ENCODE peak calls at places on chromosomes 1 and 21, in seven cellular contexts. J, Z, T, V, G, S and W are unnamed samples. For H3K79me2, the result is how much of the 10 kb centered on the place peaks cover.

GRCh38 chr1:55055084-55055882 is 15.9 kb downstream of the PCSK9 start:
- DNase-seq in V (no peak), T (no peak), S (no peak), J (peak), Z (no peak), G (no peak), W (no peak)

GRCh38 chr1:179817789-179818188 is 59.8 kb downstream of the TOR1AIP2 start:
- DNase-seq in G (no peak), V (no peak), S (no peak), Z (no peak), J (peak), T (peak), W (no peak)

GRCh38 chr1:55127827-55128343 is 87.3 kb downstream of the USP24 start:
- DNase-seq in Z (no peak), J (peak), T (peak), G (peak), S (no peak), V (no peak), W (no peak)

GRCh38 chr1:103492003-103492665 is 33.4 kb upstream of the RNPC3 start:
- DNase-seq in G (no peak), J (no peak), Z (no peak), V (no peak), S (no peak), T (peak), W (no peak)

GRCh38 chr1:66510407-66510806 is 23.5 kb upstream of the SGIP1 start:
- DNase-seq in J (no peak), S (no peak), G (no peak), V (no peak), T (no peak), Z (no peak), W (no peak)

GRCh38 chr1:37676281-37677243 is 15.8 kb upstream of the CDCA8 start:
- DNase-seq in J (no peak), V (peak), G (no peak), S (no peak), T (no peak), Z (no peak), W (no peak)

GRCh38 chr1:217562229-217562878 is 68.5 kb downstream of the GPATCH2 start:
- DNase-seq in Z (no peak), S (no peak), T (peak), V (no peak), G (peak), J (peak), W (no peak)

GRCh38 chr1:48245106-48245505 is 22.6 kb downstream of the SLC5A9 start:
- DNase-seq in V (no peak), G (no peak), Z (no peak), S (no peak), T (no peak), J (no peak), W (no peak)

GRCh38 chr1:21069549-21069948 is 107.1 kb downstream of the EIF4G3 start:
- DNase-seq in T (peak), J (peak), Z (peak), V (no peak), G (no peak), S (no peak), W (no peak)

GRCh38 chr1:116368241-116368640 is 4.8 kb upstream of the ATP1A1 start:
- DNase-seq in S (no peak), J (no peak), Z (no peak), T (no peak), G (no peak), V (no peak), W (no peak)

GRCh38 chr1:46800742-46801141 is 1.9 kb downstream of the CYP4B1 start:
- DNase-seq in V (no peak), J (no peak), Z (no peak), T (no peak), G (no peak), S (no peak), W (no peak)

GRCh38 chr1:192402571-192402970 is 85.8 kb downstream of the RGS21 start:
- DNase-seq in J (no peak), V (no peak), S (no peak), Z (no peak), T (no peak), G (no peak), W (no peak)

GRCh38 chr1:216055004-216055403 is 368.2 kb downstream of the USH2A start:
- DNase-seq in G (no peak), Z (no peak), T (no peak), S (no peak), J (no peak), V (no peak), W (no peak)

GRCh38 chr1:66642992-66643391 is 109.0 kb downstream of the SGIP1 start:
- DNase-seq in J (peak), T (no peak), V (no peak), S (no peak), G (peak), Z (no peak), W (no peak)

GRCh38 chr21:42376338-42376982 is 10.1 kb upstream of the TFF1 start:
- DNase-seq in S (no peak), Z (peak), T (no peak), V (peak), G (no peak), J (peak), W (peak)

GRCh38 chr1:154866995-154867795 is 2.9 kb downstream of the KCNN3 start:
- DNase-seq in V (no peak), J (peak), S (peak), T (peak), Z (peak), G (no peak), W (peak)

GRCh38 chr1:154870117-154870571 is at the start of gene KCNN3:
- DNase-seq in J (peak), S (peak), Z (peak), T (peak), V (peak), G (peak), W (peak)

GRCh38 chr1:154866257-154866994 is 3.7 kb downstream of the KCNN3 start:
- DNase-seq in S (no peak), G (no peak), V (no peak), Z (no peak), T (no peak), J (no peak), W (peak)

GRCh38 chr1:154869351-154870116 is 547 bp downstream of the KCNN3 start:
- DNase-seq in Z (no peak), J (peak), V (no peak), G (no peak), S (peak), T (peak), W (no peak)

DNA sequence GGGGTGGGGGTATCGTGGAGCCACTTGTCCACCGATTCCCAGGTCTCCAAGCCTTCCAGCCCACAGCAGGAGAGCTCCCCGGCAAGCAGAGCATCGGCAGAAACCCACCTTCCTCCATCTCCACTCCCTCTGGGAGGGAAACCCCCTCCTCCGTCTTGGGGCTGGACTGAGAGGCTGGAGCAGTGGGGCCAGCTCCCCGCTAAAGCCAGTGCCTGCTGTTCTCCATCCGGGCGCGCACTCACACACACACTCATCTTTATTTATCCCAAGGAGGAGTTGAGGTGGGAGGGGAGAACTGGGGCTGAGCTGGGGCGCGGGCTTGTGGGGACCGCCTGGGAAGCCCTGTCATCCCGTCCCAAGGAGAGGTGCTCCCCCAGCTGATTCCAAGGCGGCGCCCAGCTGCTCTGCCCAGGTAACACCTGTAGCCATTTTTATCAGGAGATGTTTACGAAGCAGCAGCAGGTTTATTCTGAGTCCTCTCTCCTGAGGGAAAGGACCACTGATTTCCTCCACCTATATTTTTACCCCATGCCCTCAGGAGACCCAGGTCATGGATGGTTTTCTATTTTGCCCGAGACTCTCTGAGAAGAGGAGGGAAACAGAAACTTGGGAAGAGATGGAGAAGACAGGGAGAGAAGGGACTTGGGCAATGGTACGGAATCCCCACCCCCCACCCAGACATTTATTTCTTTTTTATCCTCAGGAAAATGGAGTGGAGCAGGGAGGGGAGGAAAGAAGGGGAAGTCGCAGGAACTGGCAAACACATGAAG is 2.1 kb downstream of the KCNN3 start:
- DNase-seq in G (no peak), Z (peak), J (no peak), T (no peak), V (no peak), S (peak), W (no peak)
- H3K4me3 ChIP-seq in G (no peak), Z (peak), J (no peak), T (no peak), V (no peak), S (peak), W (no peak)

GRCh38 chr1:39574646-39575045 is 1.9 kb downstream of the PABPC4 start:
- DNase-seq in T (peak), Z (no peak), J (peak), G (peak), V (no peak), S (no peak), W (no peak)

GRCh38 chr1:39573736-39574624 is 2.6 kb downstream of the PABPC4 start:
- DNase-seq in G (peak), V (no peak), J (peak), Z (no peak), T (peak), S (no peak), W (peak)

GRCh38 chr1:39572379-39573096 is 4.1 kb downstream of the PABPC4 start:
- DNase-seq in G (no peak), V (no peak), S (no peak), Z (no peak), T (no peak), J (no peak), W (no peak)

GRCh38 chr1:39571178-39571483 is 5.5 kb downstream of the PABPC4 start:
- DNase-seq in J (no peak), V (no peak), S (no peak), Z (no peak), T (no peak), G (no peak), W (no peak)

DNA sequence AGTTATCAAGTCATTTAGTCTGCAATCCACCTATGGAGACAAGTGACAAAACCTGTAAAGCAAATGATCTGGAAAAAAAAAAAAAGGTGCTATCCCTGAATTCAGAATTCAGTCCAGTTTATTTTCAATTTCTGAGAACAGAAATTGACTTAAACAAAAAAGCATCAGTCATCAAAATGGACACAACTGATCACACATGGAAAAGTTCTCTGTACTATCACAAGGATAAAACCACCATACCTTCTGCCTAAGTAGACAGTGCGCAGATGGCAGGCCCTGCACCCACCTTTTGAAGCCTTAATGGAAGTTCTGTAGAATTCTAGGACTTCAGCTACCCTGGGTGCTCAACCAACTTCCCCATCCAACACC is 3.5 kb downstream of the PABPC4 start:
- DNase-seq in J (no peak), S (no peak), V (no peak), T (no peak), G (no peak), Z (no peak), W (no peak)
- H3K79me2 ChIP-seq in J (half or more), S (half or more), V (half or more), T (half or more), G (half or more), Z (half or more), W (half or more)

GRCh38 chr1:51369171-51369570 is 38.8 kb upstream of the TTC39A start:
- DNase-seq in G (no peak), S (no peak), Z (no peak), V (no peak), T (no peak), J (no peak), W (no peak)

GRCh38 chr1:51378871-51379270 is 48.5 kb upstream of the TTC39A start:
- DNase-seq in G (no peak), J (no peak), V (no peak), T (no peak), Z (no peak), S (no peak), W (no peak)

GRCh38 chr1:51372561-51372960 is 42.2 kb upstream of the TTC39A start:
- DNase-seq in T (no peak), V (no peak), Z (no peak), G (no peak), S (no peak), J (no peak), W (no peak)

GRCh38 chr1:51373898-51374297 is 43.5 kb upstream of the TTC39A start:
- DNase-seq in J (no peak), Z (no peak), T (no peak), S (no peak), G (no peak), V (no peak), W (no peak)
- H3K4me3 ChIP-seq in J (no peak), Z (no peak), T (no peak), S (no peak), G (no peak), V (no peak), W (no peak)

GRCh38 chr1:205191617-205192016 is 19.9 kb downstream of the DSTYK start:
- DNase-seq in V (no peak), G (no peak), J (no peak), Z (peak), T (no peak), S (peak), W (no peak)
- H3K79me2 ChIP-seq in V (half or more), G (under half), J (half or more), Z (half or more), T (half or more), S (half or more), W (under half)

DNA sequence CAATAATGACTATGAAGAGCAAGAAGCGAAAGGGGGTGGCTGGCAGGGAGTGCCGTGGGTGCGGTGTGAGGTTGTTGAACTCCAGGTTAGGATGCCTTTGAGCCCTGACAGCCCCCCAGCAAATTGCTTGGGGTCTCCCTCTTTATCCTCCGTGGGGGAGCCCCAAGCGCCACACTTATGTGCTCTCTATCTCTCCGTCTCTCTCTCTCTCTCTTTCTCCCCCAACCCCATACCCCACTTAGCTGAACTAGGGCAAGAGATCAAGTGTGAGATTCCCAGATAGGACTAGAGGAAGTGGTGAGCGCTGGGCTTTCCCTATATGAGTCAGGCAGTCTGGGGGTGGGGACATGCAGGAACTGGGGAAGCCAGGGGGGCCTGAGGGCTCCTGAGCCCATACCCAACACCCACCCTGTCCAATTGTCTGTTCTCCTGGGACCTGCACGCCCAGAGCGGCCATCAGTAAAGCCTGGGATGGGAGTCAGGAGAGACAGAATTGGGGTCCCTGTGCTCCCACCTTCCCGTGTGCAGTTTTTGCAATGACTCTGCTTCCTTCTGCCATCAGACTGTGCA is 7.8 kb downstream of the EFHD2 start:
- DNase-seq in J (peak), T (peak), V (no peak), Z (no peak), S (no peak), G (peak), W (peak)
- H3K4me3 ChIP-seq in J (no peak), T (no peak), V (no peak), Z (no peak), S (no peak), G (no peak), W (no peak)

DNA sequence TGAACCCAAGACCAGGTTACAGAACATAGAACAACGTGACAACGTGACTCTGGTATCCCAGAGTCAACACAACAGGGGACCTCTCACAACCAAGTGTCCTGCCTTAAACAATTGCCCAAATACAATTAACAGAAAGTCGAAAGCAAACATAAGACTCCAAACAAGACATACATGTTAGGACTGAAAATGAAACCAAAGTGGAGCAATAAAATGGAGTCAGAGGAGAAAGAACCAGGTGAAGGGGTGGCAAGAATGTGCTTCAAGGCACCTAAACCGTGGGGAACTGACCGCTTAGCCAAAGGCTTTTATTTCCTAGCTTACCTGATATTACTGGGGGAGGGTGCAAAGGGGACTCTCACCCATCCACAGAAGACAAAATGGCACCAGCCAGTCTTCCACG is 17.8 kb downstream of the BACE2 start:
- DNase-seq in G (no peak), Z (no peak), V (peak), T (no peak), J (no peak), S (no peak), W (no peak)
- H3K79me2 ChIP-seq in G (half or more), Z (under half), V (under half), T (under half), J (under half), S (under half), W (under half)

DNA sequence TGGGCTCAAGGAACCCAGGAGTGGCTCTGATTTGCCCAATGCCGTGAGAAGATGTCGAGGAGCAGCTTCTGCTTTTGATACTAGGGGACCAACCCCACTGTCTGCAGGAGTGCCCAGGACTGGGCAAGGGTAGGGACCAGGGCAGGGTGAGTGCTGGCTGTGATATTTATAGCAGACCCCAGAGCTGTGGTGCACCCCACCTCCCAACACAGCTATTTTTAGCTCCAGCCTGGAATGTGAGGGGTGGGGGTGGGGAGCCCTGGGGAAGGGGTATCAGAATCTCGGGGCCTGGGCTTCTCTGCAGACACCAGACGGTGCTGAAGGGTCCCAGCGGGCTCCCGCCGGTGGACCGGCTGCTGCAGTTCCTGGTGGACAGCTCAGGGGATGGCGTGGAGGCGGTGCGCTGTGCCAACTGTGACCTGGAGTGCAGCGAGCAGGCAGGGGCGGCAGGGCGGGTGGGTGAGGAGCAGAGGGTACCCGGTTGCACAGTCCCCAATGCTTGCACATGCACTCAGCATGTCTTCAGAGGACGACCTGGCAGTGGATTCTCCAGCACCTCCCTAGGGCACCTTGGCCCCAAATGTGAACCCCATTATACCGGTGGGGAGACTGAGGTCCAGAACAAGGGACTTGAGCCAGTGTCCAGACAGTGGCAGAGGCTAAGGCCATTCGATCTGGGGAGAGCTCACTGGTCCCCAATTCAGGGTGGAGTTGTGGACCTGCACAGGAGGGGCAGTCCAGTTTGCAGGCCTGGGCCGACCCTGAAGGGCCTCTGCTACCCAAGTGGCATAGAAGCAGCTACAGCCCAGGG is 1.4 kb downstream of the RNF207 start:
- DNase-seq in S (no peak), G (no peak), T (no peak), J (no peak), Z (no peak), V (no peak), W (no peak)
- H3K4me3 ChIP-seq in S (no peak), G (no peak), T (no peak), J (peak), Z (peak), V (no peak), W (no peak)

GRCh38 chr1:92754000-92754787 is 30.7 kb downstream of the EVI5 start:
- DNase-seq in J (peak), G (peak), Z (no peak), V (no peak), S (no peak), T (peak), W (no peak)
- H3K79me2 ChIP-seq in J (half or more), G (half or more), Z (under half), V (under half), S (under half), T (under half), W (under half)

GRCh38 chr1:923991-924618 is 382 bp downstream of the SAMD11 start:
- DNase-seq in V (no peak), Z (no peak), T (no peak), J (peak), G (no peak), S (no peak), W (no peak)
- H3K4me3 ChIP-seq in V (no peak), Z (peak), T (no peak), J (peak), G (no peak), S (peak), W (no peak)

GRCh38 chr1:93164816-93165215 is 15.4 kb downstream of the TMED5 start:
- DNase-seq in S (no peak), Z (no peak), V (no peak), G (no peak), J (no peak), T (no peak), W (no peak)
- H3K79me2 ChIP-seq in S (under half), Z (half or more), V (half or more), G (half or more), J (half or more), T (half or more), W (half or more)